ENCODE peak calls at places on chromosome 10, in seven cellular contexts. J, W, M, F, B, Z and C are unnamed samples.
A peak's percentile ranks its signal among the peaks of the same experiment; 100 is the strongest.

GRCh38 chr10:13100349-13101294 is 659 bp downstream of the OPTN start:
- DNase-seq in J (peak; percentile 47), W (peak; percentile 38), M (no peak), F (peak; percentile 72), B (no peak), Z (peak; percentile 54), C (peak; percentile 24)

GRCh38 chr10:30093303-30093967 is 34.0 kb upstream of the JCAD start:
- DNase-seq in J (peak; percentile 40), W (no peak), M (no peak), F (no peak), B (no peak), Z (no peak), C (no peak)

GRCh38 chr10:29731760-29732159 is 97.0 kb upstream of the SVIL start:
- DNase-seq in J (peak; percentile 22), W (no peak), M (no peak), F (no peak), B (no peak), Z (no peak), C (no peak)

GRCh38 chr10:6621536-6621935 is 41.5 kb upstream of the PRKCQ start:
- DNase-seq in J (peak; percentile 29), W (no peak), M (no peak), F (no peak), B (no peak), Z (no peak), C (no peak)

GRCh38 chr10:89332092-89332633 is 4.4 kb downstream of the IFIT3 start:
- DNase-seq in J (peak; percentile 56), W (no peak), M (peak; percentile 53), F (no peak), B (no peak), Z (no peak), C (peak; percentile 37)

GRCh38 chr10:125041856-125042506 is 100.1 kb downstream of the ZRANB1 start:
- DNase-seq in J (no peak), W (no peak), M (no peak), F (peak; percentile 49), B (no peak), Z (no peak), C (no peak)

GRCh38 chr10:62817120-62817762 is 1.1 kb upstream of the EGR2 start:
- DNase-seq in J (peak; percentile 69), W (peak; percentile 51), M (peak; percentile 57), F (peak; percentile 86), B (no peak), Z (peak; percentile 54), C (peak; percentile 73)

GRCh38 chr10:77911535-77912123 is 14.9 kb downstream of the DLG5 start:
- DNase-seq in J (peak; percentile 54), W (no peak), M (no peak), F (no peak), B (no peak), Z (peak; percentile 89), C (no peak)

GRCh38 chr10:32367793-32368453 is 21.0 kb upstream of the EPC1 start:
- DNase-seq in J (peak; percentile 81), W (peak; percentile 73), M (peak; percentile 84), F (no peak), B (peak; percentile 48), Z (peak; percentile 74), C (peak; percentile 76)

GRCh38 chr10:32055478-32056135 is 618 bp downstream of the KIF5B start:
- DNase-seq in J (peak; percentile 89), W (peak; percentile 72), M (peak; percentile 73), F (peak; percentile 88), B (no peak), Z (peak; percentile 77), C (peak; percentile 77)

GRCh38 chr10:125128397-125129075 is 31.8 kb downstream of the CTBP2 start:
- DNase-seq in J (no peak), W (no peak), M (no peak), F (peak; percentile 23), B (no peak), Z (no peak), C (no peak)

GRCh38 chr10:26697922-26698608 is 564 bp downstream of the PDSS1 start:
- DNase-seq in J (no peak), W (no peak), M (no peak), F (no peak), B (no peak), Z (no peak), C (no peak)

GRCh38 chr10:24642921-24643678 is 80.6 kb downstream of the ARHGAP21 start:
- DNase-seq in J (peak; percentile 73), W (no peak), M (peak; percentile 41), F (no peak), B (peak; percentile 71), Z (no peak), C (no peak)

GRCh38 chr10:82888809-82889455 is 1013.9 kb downstream of the NRG3 start:
- DNase-seq in J (no peak), W (no peak), M (no peak), F (no peak), B (no peak), Z (no peak), C (no peak)

GRCh38 chr10:5594271-5595036 is 69.7 kb downstream of the CALML3 start:
- DNase-seq in J (peak; percentile 69), W (no peak), M (no peak), F (no peak), B (no peak), Z (no peak), C (no peak)

GRCh38 chr10:112126172-112126571 is 57.4 kb downstream of the GPAM start:
- DNase-seq in J (no peak), W (no peak), M (no peak), F (no peak), B (no peak), Z (no peak), C (no peak)

GRCh38 chr10:97891497-97892167 is 42.0 kb downstream of the GOLGA7B start:
- DNase-seq in J (peak; percentile 31), W (no peak), M (no peak), F (peak; percentile 93), B (no peak), Z (no peak), C (no peak)

GRCh38 chr10:44513592-44513991 is 128.7 kb upstream of the CXCL12 start:
- DNase-seq in J (no peak), W (no peak), M (no peak), F (no peak), B (no peak), Z (no peak), C (no peak)

GRCh38 chr10:78703581-78703980 is 365.2 kb upstream of the ZMIZ1 start:
- DNase-seq in J (no peak), W (no peak), M (no peak), F (no peak), B (no peak), Z (no peak), C (no peak)

GRCh38 chr10:86225098-86225782 is 141.4 kb downstream of the GRID1 start:
- DNase-seq in J (peak; percentile 26), W (no peak), M (no peak), F (no peak), B (no peak), Z (peak; percentile 28), C (no peak)

GRCh38 chr10:121519901-121520500 is 78.2 kb downstream of the FGFR2 start:
- DNase-seq in J (no peak), W (no peak), M (no peak), F (no peak), B (no peak), Z (no peak), C (no peak)

DNA sequence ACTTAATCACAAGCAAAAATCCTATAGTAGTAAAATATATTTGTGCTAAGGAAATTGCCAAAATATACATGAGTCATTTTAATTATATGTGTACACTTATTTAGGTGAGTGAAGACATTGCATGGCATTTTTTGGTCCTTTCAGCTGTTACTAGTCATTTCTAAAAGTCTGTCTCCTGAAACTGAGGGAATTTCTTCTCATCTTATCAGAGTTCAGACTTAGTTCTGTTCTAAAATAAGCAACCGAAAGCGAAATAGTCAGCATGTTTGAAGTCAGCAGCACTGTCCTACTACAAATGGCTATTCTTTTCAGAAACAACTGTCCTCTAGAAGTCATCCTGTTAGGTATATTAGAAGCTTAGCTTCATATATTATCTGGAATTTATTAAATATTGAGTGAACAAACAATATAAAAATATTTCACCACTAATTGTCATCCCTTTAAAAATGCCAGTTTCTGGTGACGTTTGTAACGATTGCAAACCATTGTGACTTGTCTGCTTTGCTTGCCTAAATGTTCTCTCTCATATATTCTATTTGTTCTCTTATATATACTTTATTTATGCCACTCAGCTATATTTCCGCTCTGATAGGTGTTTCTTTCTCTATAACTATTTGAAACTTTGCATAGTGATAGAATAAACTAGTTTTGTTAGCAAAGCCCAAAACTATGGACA is 227.4 kb upstream of the KAT6B start:
- DNase-seq in J (no peak), W (no peak), M (no peak), F (no peak), B (no peak), Z (no peak), C (no peak)
- H3K4me3 ChIP-seq in J (no peak overlapping the region), W (no peak overlapping the region), M (peak overlapping the region; percentile 27), F (peak overlapping the region; percentile 22), B (no peak overlapping the region), Z (no peak overlapping the region), C (peak overlapping the region; percentile 23)

GRCh38 chr10:68897336-68897741 is 3.8 kb upstream of the DDX50 start:
- DNase-seq in J (peak; percentile 80), W (peak; percentile 22), M (peak; percentile 55), F (no peak), B (peak; percentile 48), Z (peak; percentile 59), C (peak; percentile 29)
- TF ChIP-seq CTCF in J (peak; percentile 71), W (peak; percentile 19), M (peak; percentile 69), F (peak; percentile 53), B (peak; percentile 30), Z (peak; percentile 59), C (peak; percentile 55)

GRCh38 chr10:1199897-1200721 is 143.9 kb downstream of the WDR37 start:
- DNase-seq in J (no peak), W (no peak), M (no peak), F (peak; percentile 44), B (no peak), Z (no peak), C (peak; percentile 7)

GRCh38 chr10:1203704-1204103 is 147.5 kb downstream of the WDR37 start:
- DNase-seq in J (no peak), W (no peak), M (no peak), F (peak; percentile 29), B (no peak), Z (no peak), C (no peak)

GRCh38 chr10:1203216-1203615 is 147.0 kb downstream of the WDR37 start:
- DNase-seq in J (no peak), W (no peak), M (no peak), F (peak; percentile 51), B (no peak), Z (no peak), C (no peak)

GRCh38 chr10:1201010-1201807 is 145.0 kb downstream of the WDR37 start:
- DNase-seq in J (no peak), W (no peak), M (no peak), F (peak; percentile 20), B (no peak), Z (no peak), C (no peak)

DNA sequence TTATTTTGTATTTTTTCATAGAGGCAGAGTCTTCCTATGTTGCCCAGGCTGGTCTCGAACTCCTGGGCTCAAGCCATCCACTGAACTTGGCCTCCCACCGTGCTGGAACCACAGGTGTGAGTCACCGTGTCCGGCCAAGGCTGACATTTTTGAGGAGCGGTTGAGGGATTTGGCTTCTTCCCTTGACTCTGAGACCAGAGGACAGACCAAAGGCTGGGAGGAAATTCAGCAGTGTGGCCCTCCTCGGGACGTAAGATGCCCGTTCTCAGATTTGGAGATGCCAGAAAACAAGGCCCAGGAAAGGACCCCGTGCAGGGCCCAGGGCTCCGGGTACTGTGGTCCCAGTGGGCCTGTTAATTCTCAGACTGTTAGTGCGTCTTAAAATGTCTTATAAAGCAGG is 146.2 kb downstream of the WDR37 start:
- DNase-seq in J (no peak), W (no peak), M (no peak), F (peak; percentile 29), B (no peak), Z (no peak), C (no peak)
- H3K27me3 ChIP-seq in J (no peaks in the 10 kb centered on the region), W (no peaks in the 10 kb centered on the region), M (peaks cover 13% of the 10 kb centered on the region), F (peaks cover 13% of the 10 kb centered on the region), B (peaks cover 9% of the 10 kb centered on the region), Z (no peaks in the 10 kb centered on the region), C (no peaks in the 10 kb centered on the region)

GRCh38 chr10:56880541-56880940 is 519.5 kb upstream of the ZWINT start:
- DNase-seq in J (no peak), W (no peak), M (no peak), F (peak; percentile 34), B (no peak), Z (no peak), C (no peak)
- H3K4me3 ChIP-seq in J (no peak overlapping the region), W (no peak overlapping the region), M (no peak overlapping the region), F (no peak overlapping the region), B (no peak overlapping the region), Z (no peak overlapping the region), C (no peak overlapping the region)